ENCODE peak calls at places on chromosomes 16 and 17, in four cellular contexts. U is HCT116, J is transverse colon, S is esophagus squamous epithelium. F is an unnamed sample.

GRCh38 chr16:87328846-87329245 is 11.7 kb upstream of the C16orf95 start:
- DNase-seq in U (no peak), J (peak; percentile 49), S (no peak), F (no peak)

GRCh38 chr16:1903220-1903574 is 15.0 kb downstream of the HS3ST6 start:
- DNase-seq in U (no peak), J (no peak), S (no peak), F (no peak)

GRCh38 chr17:66855204-66855603 is 20.3 kb downstream of the CACNG5 start:
- DNase-seq in U (no peak), J (no peak), S (no peak), F (peak; percentile 46)

GRCh38 chr17:16283705-16284104 is 66.7 kb downstream of the PIGL start:
- DNase-seq in U (no peak), J (no peak), S (no peak), F (no peak)

GRCh38 chr17:39818282-39819000 is 45.7 kb downstream of the IKZF3 start:
- DNase-seq in U (no peak), J (no peak), S (no peak), F (no peak)

GRCh38 chr16:31090540-31090939 is 1.8 kb upstream of the PRSS53 start:
- DNase-seq in U (no peak), J (no peak), S (no peak), F (no peak)

GRCh38 chr16:1762879-1763520 is 8.3 kb downstream of the NME3 start:
- DNase-seq in U (no peak), J (no peak), S (no peak), F (no peak)

GRCh38 chr17:51097708-51098446 is 22.8 kb downstream of the SPAG9 start:
- DNase-seq in U (no peak), J (peak; percentile 31), S (no peak), F (no peak)

GRCh38 chr16:57485916-57486857 is at the start of gene DOK4:
- DNase-seq in U (no peak), J (peak; percentile 89), S (no peak), F (peak; percentile 95)

GRCh38 chr17:58337126-58337599 is 8.6 kb upstream of the TSPOAP1 start:
- DNase-seq in U (no peak), J (peak; percentile 52), S (no peak), F (no peak)

GRCh38 chr17:418421-418751 is 65.8 kb upstream of the RPH3AL start:
- DNase-seq in U (no peak), J (no peak), S (no peak), F (no peak)

GRCh38 chr17:78723001-78723796 is 58.9 kb downstream of the CYTH1 start:
- DNase-seq in U (no peak), J (peak; percentile 41), S (no peak), F (no peak)

GRCh38 chr16:3187798-3188674 is at the start of gene OR1F1:
- DNase-seq in U (peak; percentile 81), J (no peak), S (no peak), F (peak; percentile 44)

GRCh38 chr16:85129846-85130706 is 17.8 kb upstream of the CIBAR2 start:
- DNase-seq in U (no peak), J (no peak), S (no peak), F (no peak)

GRCh38 chr16:24670623-24671454 is 58.6 kb upstream of the TNRC6A start:
- DNase-seq in U (no peak), J (peak; percentile 29), S (no peak), F (peak; percentile 58)

GRCh38 chr17:62616993-62617893 is 10.2 kb upstream of the MRC2 start:
- DNase-seq in U (no peak), J (no peak), S (no peak), F (no peak)

GRCh38 chr16:87469186-87469585 is 23.6 kb downstream of the ZCCHC14 start:
- DNase-seq in U (no peak), J (no peak), S (no peak), F (no peak)

GRCh38 chr17:74733365-74734122 is 3.5 kb upstream of the RAB37 start:
- DNase-seq in U (no peak), J (no peak), S (no peak), F (no peak)

GRCh38 chr17:50331085-50331791 is 14.7 kb upstream of the XYLT2 start:
- DNase-seq in U (no peak), J (no peak), S (no peak), F (peak; percentile 73)

GRCh38 chr16:67562918-67563707 is 787 bp downstream of the CTCF start:
- DNase-seq in U (peak; percentile 24), J (peak; percentile 62), S (no peak), F (no peak)

GRCh38 chr17:32317353-32317752 is 24.6 kb downstream of the C17orf75 start:
- DNase-seq in U (no peak), J (no peak), S (no peak), F (no peak)

GRCh38 chr17:67221062-67221998 is 23.7 kb downstream of the HELZ start:
- DNase-seq in U (peak; percentile 40), J (no peak), S (no peak), F (no peak)

GRCh38 chr17:15392326-15392739 is 50.9 kb upstream of the TEKT3 start:
- DNase-seq in U (no peak), J (no peak), S (no peak), F (peak; percentile 62)

GRCh38 chr17:40437095-40437732 is 6.0 kb upstream of the IGFBP4 start:
- DNase-seq in U (no peak), J (no peak), S (no peak), F (no peak)

GRCh38 chr16:35626051-35626450 is 2166.6 kb downstream of the TP53TG3F start:
- DNase-seq in U (no peak), J (no peak), S (no peak), F (no peak)

GRCh38 chr17:65560628-65561371 is 648 bp downstream of the AXIN2 start:
- DNase-seq in U (peak; percentile 94), J (peak; percentile 88), S (peak; percentile 21), F (peak; percentile 92)

GRCh38 chr17:395179-395578 is 42.6 kb upstream of the RPH3AL start:
- DNase-seq in U (no peak), J (no peak), S (no peak), F (no peak)

GRCh38 chr17:70365098-70365583 is 195.8 kb downstream of the KCNJ2 start:
- DNase-seq in U (no peak), J (no peak), S (no peak), F (no peak)

GRCh38 chr17:288802-289356 is 63.7 kb downstream of the RPH3AL start:
- DNase-seq in U (no peak), J (no peak), S (no peak), F (no peak)

GRCh38 chr16:6682142-6682811 is 650.4 kb upstream of the RBFOX1 start:
- DNase-seq in U (no peak), J (peak; percentile 26), S (no peak), F (peak; percentile 19)

GRCh38 chr17:17445925-17446665 is 30.7 kb upstream of the MED9 start:
- DNase-seq in U (peak; percentile 76), J (peak; percentile 51), S (no peak), F (peak; percentile 94)
- TF ChIP-seq POLR2A in U (no peak), J (no peak), S (no peak), F (no peak)

GRCh38 chr16:50610331-50611262 is 62.4 kb downstream of the NKD1 start:
- DNase-seq in U (no peak), J (no peak), S (no peak), F (no peak)
- TF ChIP-seq POLR2A in U (no peak), J (no peak), S (no peak), F (no peak)

GRCh38 chr16:46954562-46954961 is 18.9 kb downstream of the DNAJA2 start:
- DNase-seq in U (no peak), J (no peak), S (no peak), F (no peak)
- TF ChIP-seq POLR2A in U (no peak), J (no peak), S (no peak), F (no peak)

DNA sequence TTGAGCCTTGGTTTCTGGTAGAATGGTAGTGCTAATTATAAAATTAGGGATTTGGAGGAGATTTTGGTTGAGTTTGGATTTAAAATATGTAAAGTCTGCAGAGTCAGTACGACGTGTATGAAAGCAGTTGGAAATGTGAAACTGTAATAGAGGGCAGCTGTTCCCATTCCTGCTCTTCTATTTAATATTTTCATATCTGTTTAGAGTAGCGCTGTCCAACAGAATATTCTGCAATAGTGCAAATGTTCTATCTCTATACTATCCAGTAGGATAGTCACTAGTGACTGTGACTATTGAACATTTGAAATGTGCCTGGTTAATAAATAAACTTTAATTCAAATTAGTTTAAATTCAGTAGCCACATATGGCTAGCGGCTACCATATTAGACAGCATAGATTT is 443.4 kb upstream of the SOX9 start:
- DNase-seq in U (no peak), J (no peak), S (no peak), F (no peak)
- TF ChIP-seq POLR2A in U (no peak), J (no peak), S (no peak), F (no peak)

GRCh38 chr17:1715803-1716075 is 5.6 kb upstream of the TLCD2 start:
- DNase-seq in U (no peak), J (no peak), S (no peak), F (no peak)

GRCh38 chr17:1718362-1719165 is 5.9 kb upstream of the WDR81 start:
- DNase-seq in U (no peak), J (no peak), S (no peak), F (no peak)

GRCh38 chr17:1716076-1716911 is 6.1 kb upstream of the TLCD2 start:
- DNase-seq in U (peak; percentile 100), J (peak; percentile 100), S (peak; percentile 99), F (peak; percentile 96)

GRCh38 chr17:1714980-1715802 is 5.0 kb upstream of the TLCD2 start:
- DNase-seq in U (peak; percentile 45), J (peak; percentile 91), S (no peak), F (peak; percentile 82)

DNA sequence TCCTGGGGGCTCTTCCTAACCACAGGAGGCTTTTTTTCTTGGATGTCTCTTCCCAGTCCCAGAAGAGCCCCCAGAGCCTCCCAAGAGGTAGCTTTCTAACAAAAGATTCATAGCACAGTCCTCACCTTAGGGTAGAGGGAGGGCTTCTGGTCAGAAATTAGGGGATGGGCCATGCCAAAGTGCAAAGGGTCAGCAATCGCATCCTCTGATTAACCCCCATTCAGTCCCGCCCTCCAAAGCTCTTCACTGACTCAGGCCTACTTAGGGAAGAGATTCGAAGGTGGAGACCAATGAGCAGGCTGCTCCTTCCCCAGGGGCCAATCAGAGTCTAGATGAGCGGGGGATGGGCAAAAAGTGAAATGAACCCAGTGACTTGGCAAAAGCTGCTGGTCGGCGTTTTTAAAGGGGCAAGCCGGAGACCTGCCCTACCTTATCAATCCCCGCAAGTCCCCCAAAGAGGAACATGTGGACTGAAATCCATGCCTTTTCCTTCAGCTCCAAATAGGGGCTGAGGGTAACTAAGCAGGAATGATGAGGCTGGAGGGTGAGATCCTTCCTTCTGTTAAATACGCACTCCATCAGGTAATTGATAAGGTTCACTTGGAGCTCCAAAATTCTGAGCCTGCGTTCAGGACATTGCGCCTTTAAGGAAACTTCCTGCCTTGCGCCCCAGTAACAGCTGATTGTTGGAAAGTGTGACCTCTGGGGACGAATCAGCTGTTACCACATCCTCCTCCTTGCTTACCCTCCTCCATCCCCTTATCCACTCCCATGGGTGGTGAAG is 6.9 kb upstream of the TLCD2 start:
- DNase-seq in U (peak; percentile 99), J (peak; percentile 95), S (peak; percentile 67), F (peak; percentile 97)
- TF ChIP-seq POLR2A in U (no peak), J (peak; percentile 66), S (no peak), F (peak; percentile 24)

GRCh38 chr17:38704645-38705522 is at the start of gene MLLT6:
- DNase-seq in U (no peak), J (peak; percentile 83), S (no peak), F (peak; percentile 84)
- TF ChIP-seq POLR2A in U (no peak), J (peak; percentile 31), S (no peak), F (peak; percentile 37)

GRCh38 chr16:53504161-53504663 is 1.2 kb upstream of the AKTIP start:
- DNase-seq in U (no peak), J (peak; percentile 43), S (no peak), F (no peak)
- TF ChIP-seq POLR2A in U (no peak), J (no peak), S (no peak), F (no peak)